ENCODE peak calls at places on chromosomes 4 and X, in five cellular contexts. T, D, U, P and I are unnamed samples.

GRCh38 chr4:7705062-7705461 is 234.6 kb downstream of the AFAP1 start:
- DNase-seq in D (no peak), T (no peak), P (no peak), U (no peak), I (no peak)

GRCh38 chr4:48031802-48032525 is 15.4 kb downstream of the NIPAL1 start:
- DNase-seq in P (no peak), T (no peak), D (no peak), U (no peak), I (no peak)

GRCh38 chrX:38600089-38600755 is 38.9 kb downstream of the TSPAN7 start:
- DNase-seq in T (no peak), U (no peak), D (no peak), P (no peak), I (no peak)

GRCh38 chrX:124349054-124349453 is 2.7 kb downstream of the SH2D1A start:
- DNase-seq in D (no peak), U (no peak), P (no peak), T (no peak), I (no peak)

GRCh38 chr4:6386091-6386490 is 86.3 kb downstream of the PPP2R2C start:
- DNase-seq in D (no peak), P (no peak), T (no peak), U (peak), I (no peak)

GRCh38 chrX:50483283-50483682 is 12.7 kb upstream of the DGKK start:
- DNase-seq in P (no peak), D (no peak), U (no peak), T (no peak), I (no peak)

GRCh38 chr4:57043304-57044251 is 64.9 kb downstream of the POLR2B start:
- DNase-seq in U (no peak), T (peak), P (no peak), D (no peak), I (no peak)

GRCh38 chr4:1763550-1764080 is 29.5 kb upstream of the FGFR3 start:
- DNase-seq in D (peak), U (no peak), T (no peak), P (no peak), I (no peak)

GRCh38 chrX:17584248-17584681 is 153.0 kb upstream of the SCML1 start:
- DNase-seq in T (no peak), P (no peak), U (no peak), D (no peak), I (no peak)

GRCh38 chr4:124325676-124326075 is 386.9 kb downstream of the ANKRD50 start:
- DNase-seq in D (no peak), P (no peak), U (no peak), T (no peak), I (no peak)

GRCh38 chr4:20194079-20195013 is 57.4 kb upstream of the SLIT2 start:
- DNase-seq in T (peak), P (no peak), U (no peak), D (no peak), I (no peak)

GRCh38 chr4:71338846-71339593 is at the start of gene SLC4A4:
- DNase-seq in P (no peak), U (no peak), D (no peak), T (no peak), I (no peak)

GRCh38 chr4:45751877-45752276 is 372.0 kb downstream of the GABRG1 start:
- DNase-seq in T (no peak), P (no peak), U (no peak), D (no peak), I (no peak)

GRCh38 chr4:6205584-6205965 is 5.2 kb upstream of the JAKMIP1 start:
- DNase-seq in P (no peak), T (no peak), D (no peak), U (no peak), I (peak)

GRCh38 chrX:80828232-80828631 is 18.6 kb upstream of the BRWD3 start:
- DNase-seq in D (no peak), T (no peak), P (no peak), U (no peak), I (no peak)

GRCh38 chrX:18714910-18715309 is 7.5 kb downstream of the PPEF1 start:
- DNase-seq in D (no peak), T (no peak), U (no peak), P (no peak), I (no peak)

GRCh38 chr4:163748474-163748873 is 254.0 kb downstream of the TMA16 start:
- DNase-seq in P (no peak), T (no peak), U (no peak), D (no peak), I (no peak)

GRCh38 chrX:112536544-112536943 is 143.2 kb downstream of the LHFPL1 start:
- DNase-seq in D (no peak), U (no peak), T (no peak), P (no peak), I (no peak)

GRCh38 chrX:16671005-16671404 is 21.0 kb downstream of the S100G start:
- DNase-seq in U (no peak), T (no peak), P (no peak), D (peak), I (peak)

GRCh38 chr4:98046665-98047064 is 96.6 kb downstream of the STPG2 start:
- DNase-seq in T (no peak), U (no peak), D (no peak), P (no peak), I (no peak)

GRCh38 chrX:19824603-19825002 is 62.8 kb downstream of the SH3KBP1 start:
- DNase-seq in P (no peak), U (no peak), T (no peak), D (no peak), I (no peak)

GRCh38 chr4:15385928-15386327 is 41.9 kb upstream of the C1QTNF7 start:
- DNase-seq in U (no peak), P (no peak), T (no peak), D (no peak), I (no peak)

GRCh38 chr4:70908993-70909556 is 6.9 kb downstream of the MOB1B start:
- DNase-seq in P (no peak), D (no peak), U (no peak), T (no peak), I (no peak)

GRCh38 chrX:72358313-72358712 is 52.6 kb upstream of the CITED1 start:
- DNase-seq in T (no peak), P (no peak), D (no peak), U (no peak), I (no peak)

GRCh38 chr4:113339430-113339813 is 290.0 kb downstream of the ANK2 start:
- DNase-seq in T (no peak), D (no peak), P (no peak), U (no peak), I (no peak)

DNA sequence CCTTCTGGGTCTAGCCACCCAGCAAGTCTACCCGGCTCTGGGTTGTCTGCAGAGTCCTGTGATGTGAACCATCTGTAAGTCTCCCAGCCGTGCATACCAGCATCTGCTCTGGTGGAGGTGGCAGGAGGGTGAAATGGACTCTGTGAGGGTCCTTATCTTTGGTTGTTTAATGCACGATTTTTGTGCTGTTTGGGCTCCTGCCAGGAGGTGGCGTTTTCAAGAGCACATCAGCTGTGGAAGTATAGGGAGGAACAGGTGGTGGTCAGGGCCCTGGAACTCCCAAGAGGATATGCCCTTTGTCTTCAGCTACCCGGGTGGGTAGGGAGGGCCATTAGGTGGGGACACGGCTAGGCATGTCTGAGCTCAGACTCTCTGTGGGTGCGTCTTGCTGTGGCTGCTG is 66.5 kb upstream of the ZFP42 start:
- DNase-seq in D (no peak), P (no peak), T (no peak), U (no peak), I (no peak)
- TF ChIP-seq CTCF in D (no peak), P (peak), T (no peak), U (no peak), I (peak)

GRCh38 chrX:103861200-103861599 is 29.1 kb upstream of the RAB9B start:
- DNase-seq in P (no peak), U (no peak), D (no peak), T (no peak), I (no peak)
- TF ChIP-seq CTCF in P (no peak), U (no peak), D (no peak), T (no peak), I (no peak)

DNA sequence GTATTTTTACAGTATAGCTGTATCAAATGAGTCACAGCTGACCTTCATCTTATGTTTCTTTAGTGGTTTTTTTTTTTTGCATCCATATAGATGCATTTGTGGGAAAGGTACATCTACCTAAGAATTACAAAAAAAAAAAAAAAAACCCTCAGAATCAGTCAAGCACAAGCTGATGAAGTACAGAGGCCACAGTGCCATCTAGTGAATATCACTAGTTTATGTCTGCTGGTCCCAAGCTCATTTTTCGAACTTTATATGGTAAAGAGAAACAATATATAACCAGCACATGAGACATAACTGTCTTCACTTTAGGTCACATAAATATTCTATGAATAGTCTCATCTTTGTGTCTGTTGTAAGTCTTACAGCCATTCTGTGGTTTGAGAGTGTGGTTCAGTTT is 220.1 kb downstream of the DLG3 start:
- DNase-seq in P (no peak), U (no peak), T (no peak), D (no peak), I (no peak)
- TF ChIP-seq CTCF in P (no peak), U (no peak), T (peak), D (peak), I (peak)

DNA sequence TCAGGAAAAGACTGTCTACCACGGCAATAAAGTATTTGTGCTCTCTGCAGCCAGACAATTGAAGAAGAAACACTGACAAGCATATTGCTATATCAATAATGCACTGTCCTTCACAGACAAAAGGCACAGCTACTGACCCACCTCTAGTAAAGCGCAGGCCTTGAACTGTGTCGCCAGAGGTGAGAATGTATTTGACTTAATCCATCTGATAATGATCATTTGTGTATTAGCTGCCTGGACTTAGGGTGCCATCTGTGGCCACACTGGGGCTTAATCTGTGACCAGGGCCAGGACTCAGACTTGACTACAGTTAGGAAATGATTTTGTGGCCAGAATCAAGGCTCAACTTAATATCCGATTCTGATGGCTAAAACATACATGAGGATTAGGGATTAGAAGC is 260.4 kb downstream of the SMARCA1 start:
- DNase-seq in P (no peak), T (no peak), U (no peak), D (no peak), I (no peak)
- TF ChIP-seq CTCF in P (no peak), T (no peak), U (no peak), D (no peak), I (no peak)

GRCh38 chrX:85914431-85914830 is 132.9 kb downstream of the CHM start:
- DNase-seq in D (no peak), P (no peak), U (no peak), T (no peak), I (no peak)
- TF ChIP-seq CTCF in D (no peak), P (no peak), U (no peak), T (no peak), I (no peak)

GRCh38 chr4:110197421-110198398 is 705 bp downstream of the ELOVL6 start:
- DNase-seq in U (peak), T (no peak), P (peak), D (peak), I (no peak)

GRCh38 chr4:110195561-110196205 is 2.7 kb downstream of the ELOVL6 start:
- DNase-seq in D (no peak), U (no peak), P (no peak), T (no peak), I (no peak)

GRCh38 chr4:110196206-110196870 is 2.1 kb downstream of the ELOVL6 start:
- DNase-seq in D (peak), U (peak), P (peak), T (no peak), I (peak)

GRCh38 chr4:110198472-110199419 is at the start of gene ELOVL6:
- DNase-seq in P (peak), T (peak), D (peak), U (peak), I (no peak)

DNA sequence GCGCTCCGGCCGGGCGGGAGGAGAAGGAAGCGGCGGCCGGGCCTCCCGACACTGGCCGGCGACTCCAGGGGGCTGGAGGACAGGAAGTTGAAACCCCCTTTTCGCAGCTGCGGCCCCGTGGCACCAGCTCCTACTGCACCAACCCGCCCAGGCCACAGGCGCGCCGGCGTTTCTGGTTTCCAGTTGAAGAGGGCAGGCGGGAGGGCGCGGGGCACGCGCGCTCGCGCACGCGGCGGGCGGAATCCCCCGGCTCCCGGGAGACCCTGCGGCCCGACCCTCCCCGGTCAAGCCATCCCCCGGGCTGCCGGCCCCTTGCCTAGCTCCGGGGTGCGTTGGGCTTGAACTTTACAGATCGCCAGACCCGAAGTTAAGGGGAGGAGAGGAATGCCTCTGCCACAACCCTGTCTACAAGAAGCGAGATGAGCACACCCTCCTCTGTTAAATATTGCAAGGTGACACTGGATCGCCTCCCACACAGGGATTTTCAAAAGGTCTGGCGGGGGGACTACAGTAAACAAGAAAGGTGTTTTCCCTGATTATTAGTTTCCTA is 1.5 kb downstream of the ELOVL6 start:
- DNase-seq in T (no peak), D (peak), P (peak), U (peak), I (peak)
- TF ChIP-seq CTCF in T (no peak), D (no peak), P (no peak), U (no peak), I (no peak)

DNA sequence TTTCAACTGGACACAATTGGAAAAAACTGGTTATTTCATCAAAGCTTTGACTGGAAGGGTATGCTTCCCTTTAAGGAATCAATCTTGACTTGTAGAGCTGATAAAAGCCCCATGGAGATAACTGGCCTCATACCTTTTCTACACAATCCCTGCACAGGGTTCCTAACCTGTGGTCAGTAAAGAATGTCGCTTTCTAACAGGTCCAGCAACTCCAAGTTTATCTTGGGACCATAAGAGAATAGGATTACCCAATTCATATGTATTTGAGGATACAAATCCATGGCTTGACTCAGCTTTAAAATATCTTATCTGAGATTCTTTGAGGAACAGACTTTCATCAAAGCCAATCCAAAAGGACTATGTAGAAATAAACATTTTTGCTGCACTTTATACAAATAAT is 1399.8 kb upstream of the PABPC4L start:
- DNase-seq in D (no peak), U (no peak), T (no peak), P (no peak), I (no peak)
- TF ChIP-seq CTCF in D (no peak), U (no peak), T (no peak), P (no peak), I (no peak)

GRCh38 chrX:47227334-47227583 is 5.5 kb upstream of the USP11 start:
- DNase-seq in P (no peak), D (no peak), T (no peak), U (no peak), I (no peak)
- TF ChIP-seq CTCF in P (no peak), D (no peak), T (no peak), U (no peak), I (no peak)